ENCODE peak calls at places on chromosomes 1 and 21, in nine cellular contexts. I, L, H, U, P, R, A, B and C are unnamed samples. For H3K4me1, the result is how much of the 10 kb centered on the place peaks cover.

GRCh38 chr21:19286901-19287300 is 883.3 kb upstream of the TMPRSS15 start:
- DNase-seq in I (no peak), L (no peak), H (no peak), U (no peak), P (no peak), R (no peak), A (no peak), B (no peak), C (no peak)

GRCh38 chr1:38228718-38229117 is 182.1 kb upstream of the POU3F1 start:
- DNase-seq in I (no peak), L (no peak), H (no peak), U (no peak), P (no peak), R (no peak), A (no peak), B (no peak), C (no peak)

GRCh38 chr1:100178092-100178491 is at the start of gene LRRC39:
- DNase-seq in I (no peak), L (no peak), H (no peak), U (no peak), P (no peak), R (no peak), A (no peak), B (no peak), C (no peak)

GRCh38 chr1:174871886-174872285 is 127.9 kb upstream of the CACYBP start:
- DNase-seq in I (no peak), L (no peak), H (no peak), U (no peak), P (no peak), R (no peak), A (no peak), B (no peak), C (no peak)

GRCh38 chr21:33029512-33029921 is 3.8 kb downstream of the OLIG2 start:
- DNase-seq in I (peak), L (no peak), H (peak), U (no peak), P (no peak), R (no peak), A (no peak), B (no peak), C (no peak)

GRCh38 chr1:100921110-100921706 is 25.3 kb downstream of the SLC30A7 start:
- DNase-seq in I (no peak), L (peak), H (no peak), U (no peak), P (no peak), R (no peak), A (peak), B (no peak), C (no peak)

GRCh38 chr1:2451744-2452582 is 24.1 kb upstream of the PLCH2 start:
- DNase-seq in I (no peak), L (no peak), H (no peak), U (no peak), P (no peak), R (no peak), A (peak), B (peak), C (no peak)

GRCh38 chr1:223748773-223749733 is 36.7 kb downstream of the CAPN2 start:
- DNase-seq in I (peak), L (peak), H (peak), U (peak), P (peak), R (peak), A (peak), B (no peak), C (peak)

GRCh38 chr1:62144238-62144831 is 50.3 kb upstream of the L1TD1 start:
- DNase-seq in I (peak), L (peak), H (no peak), U (no peak), P (no peak), R (no peak), A (peak), B (no peak), C (peak)

GRCh38 chr1:181324797-181325616 is 158.3 kb upstream of the CACNA1E start:
- DNase-seq in I (no peak), L (no peak), H (no peak), U (no peak), P (no peak), R (no peak), A (peak), B (no peak), C (no peak)

GRCh38 chr1:172602706-172603105 is 56.2 kb upstream of the FASLG start:
- DNase-seq in I (no peak), L (no peak), H (no peak), U (no peak), P (no peak), R (no peak), A (no peak), B (no peak), C (no peak)

GRCh38 chr1:10325521-10325920 is 73.3 kb upstream of the PGD start:
- DNase-seq in I (no peak), L (no peak), H (no peak), U (no peak), P (no peak), R (no peak), A (no peak), B (no peak), C (no peak)

GRCh38 chr1:156858959-156859522 is at the start of gene INSRR:
- DNase-seq in I (peak), L (peak), H (no peak), U (no peak), P (no peak), R (no peak), A (no peak), B (no peak), C (no peak)

GRCh38 chr1:69524010-69524409 is 43.7 kb upstream of the LRRC7 start:
- DNase-seq in I (no peak), L (no peak), H (no peak), U (no peak), P (no peak), R (no peak), A (no peak), B (no peak), C (no peak)

GRCh38 chr21:18801468-18801867 is 397.9 kb upstream of the TMPRSS15 start:
- DNase-seq in I (no peak), L (peak), H (no peak), U (no peak), P (no peak), R (no peak), A (peak), B (no peak), C (no peak)

GRCh38 chr1:180842052-180842451 is 70.6 kb upstream of the KIAA1614 start:
- DNase-seq in I (no peak), L (peak), H (no peak), U (no peak), P (no peak), R (no peak), A (no peak), B (no peak), C (no peak)

GRCh38 chr1:212132040-212132439 is 96.5 kb downstream of the DTL start:
- DNase-seq in I (no peak), L (no peak), H (no peak), U (no peak), P (no peak), R (no peak), A (no peak), B (no peak), C (no peak)

GRCh38 chr1:182404764-182405163 is 4.3 kb upstream of the TEDDM1 start:
- DNase-seq in I (no peak), L (peak), H (no peak), U (no peak), P (no peak), R (no peak), A (no peak), B (no peak), C (no peak)

GRCh38 chr1:181175356-181175755 is 86.9 kb downstream of the IER5 start:
- DNase-seq in I (peak), L (no peak), H (no peak), U (no peak), P (no peak), R (no peak), A (no peak), B (no peak), C (no peak)

GRCh38 chr1:69737527-69738176 is 169.9 kb downstream of the LRRC7 start:
- DNase-seq in I (peak), L (peak), H (no peak), U (no peak), P (no peak), R (no peak), A (peak), B (no peak), C (peak)

GRCh38 chr1:182629674-182630073 is 25.5 kb upstream of the RGS16 start:
- DNase-seq in I (no peak), L (no peak), H (no peak), U (no peak), P (no peak), R (no peak), A (no peak), B (no peak), C (no peak)

GRCh38 chr1:23371987-23372386 is 2.4 kb upstream of the ZNF436 start:
- DNase-seq in I (no peak), L (no peak), H (no peak), U (no peak), P (no peak), R (no peak), A (no peak), B (no peak), C (no peak)

GRCh38 chr1:168893359-168893791 is 164.4 kb upstream of the DPT start:
- DNase-seq in I (no peak), L (no peak), H (peak), U (no peak), P (peak), R (no peak), A (no peak), B (no peak), C (no peak)

GRCh38 chr1:222634180-222635013 is 16.5 kb downstream of the MIA3 start:
- DNase-seq in I (peak), L (peak), H (peak), U (peak), P (peak), R (no peak), A (peak), B (no peak), C (no peak)

GRCh38 chr1:88763649-88764406 is 79.8 kb downstream of the PKN2 start:
- DNase-seq in I (no peak), L (no peak), H (no peak), U (no peak), P (no peak), R (no peak), A (no peak), B (no peak), C (no peak)

GRCh38 chr1:40897499-40897898 is 35.3 kb upstream of the CITED4 start:
- DNase-seq in I (no peak), L (no peak), H (no peak), U (no peak), P (no peak), R (no peak), A (peak), B (no peak), C (no peak)

GRCh38 chr21:41783476-41784150 is 16.8 kb upstream of the RIPK4 start:
- DNase-seq in I (no peak), L (no peak), H (no peak), U (no peak), P (no peak), R (no peak), A (peak), B (peak), C (no peak)

GRCh38 chr21:36478941-36479340 is 981 bp downstream of the CLDN14 start:
- DNase-seq in I (peak), L (no peak), H (no peak), U (no peak), P (no peak), R (no peak), A (peak), B (no peak), C (no peak)

GRCh38 chr1:185693654-185694053 is 40.5 kb upstream of the HMCN1 start:
- DNase-seq in I (no peak), L (no peak), H (no peak), U (no peak), P (no peak), R (no peak), A (no peak), B (no peak), C (no peak)

GRCh38 chr1:77514871-77515776 is 167.3 kb downstream of the ZZZ3 start:
- DNase-seq in I (peak), L (no peak), H (no peak), U (no peak), P (no peak), R (no peak), A (peak), B (no peak), C (no peak)

GRCh38 chr1:159752135-159752580 is 28.6 kb upstream of the DUSP23 start:
- DNase-seq in I (no peak), L (no peak), H (peak), U (no peak), P (peak), R (peak), A (peak), B (peak), C (peak)

GRCh38 chr1:24969616-24970398 is 39.7 kb upstream of the RUNX3 start:
- DNase-seq in I (peak), L (no peak), H (no peak), U (no peak), P (no peak), R (no peak), A (no peak), B (peak), C (no peak)
- TF ChIP-seq CTCF in I (no peak), L (no peak), H (no peak), U (no peak), P (no peak), R (no peak), A (no peak), B (no peak), C (no peak)

DNA sequence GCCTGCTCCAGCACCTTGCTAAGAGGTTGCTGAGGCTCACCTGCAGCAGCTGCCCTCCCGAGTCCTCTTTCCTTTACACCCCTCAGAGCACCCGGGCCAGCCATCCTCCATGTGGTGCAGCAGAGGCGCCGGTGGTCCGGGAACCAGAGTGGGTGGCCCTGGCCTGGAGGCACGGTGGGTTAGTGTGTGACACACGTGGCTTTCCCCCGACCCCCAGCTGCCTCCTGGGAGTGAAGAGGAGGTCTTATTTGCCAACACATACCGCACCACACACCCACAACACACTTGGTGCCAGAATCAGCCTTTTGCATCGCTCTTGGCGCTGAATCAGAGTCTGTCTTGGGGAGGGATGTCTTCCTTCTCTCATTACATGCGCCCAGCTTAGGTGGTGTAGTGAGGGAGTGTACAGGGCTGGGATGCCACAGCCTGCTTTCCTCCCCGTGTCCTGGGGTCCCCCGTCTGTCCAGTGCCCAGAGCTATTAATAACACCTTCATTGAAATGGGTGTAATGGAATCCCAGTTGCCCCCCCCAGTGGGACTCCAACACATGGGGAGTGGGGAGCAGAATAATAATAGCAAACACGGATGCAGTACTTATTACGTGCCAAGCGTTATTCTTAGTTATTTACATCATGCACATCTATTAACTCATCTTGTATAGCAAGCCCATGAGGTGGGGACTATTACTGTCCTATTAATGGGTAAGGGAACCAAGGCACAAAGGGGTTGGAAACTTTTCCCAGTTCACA is 38.2 kb downstream of the MAPKAPK2 start:
- DNase-seq in I (no peak), L (no peak), H (peak), U (no peak), P (no peak), R (peak), A (no peak), B (no peak), C (no peak)
- H3K4me1 ChIP-seq in I (under half), L (under half), H (under half), U (under half), P (under half), R (under half), A (half or more), B (under half), C (half or more)

GRCh38 chr1:54052934-54053744 is at the start of the genes TCEANC2 and TMEM59:
- DNase-seq in I (peak), L (peak), H (peak), U (peak), P (peak), R (peak), A (peak), B (peak), C (peak)
- TF ChIP-seq CTCF in I (no peak), L (no peak), H (peak), U (no peak), P (peak), R (no peak), A (no peak), B (no peak), C (no peak)

GRCh38 chr1:170696591-170697337 is 32.8 kb downstream of the PRRX1 start:
- DNase-seq in I (no peak), L (no peak), H (no peak), U (no peak), P (no peak), R (no peak), A (no peak), B (no peak), C (no peak)
- H3K4me1 ChIP-seq in I (under half), L (half or more), H (under half), U (under half), P (under half), R (under half), A (under half), B (under half), C (under half)

DNA sequence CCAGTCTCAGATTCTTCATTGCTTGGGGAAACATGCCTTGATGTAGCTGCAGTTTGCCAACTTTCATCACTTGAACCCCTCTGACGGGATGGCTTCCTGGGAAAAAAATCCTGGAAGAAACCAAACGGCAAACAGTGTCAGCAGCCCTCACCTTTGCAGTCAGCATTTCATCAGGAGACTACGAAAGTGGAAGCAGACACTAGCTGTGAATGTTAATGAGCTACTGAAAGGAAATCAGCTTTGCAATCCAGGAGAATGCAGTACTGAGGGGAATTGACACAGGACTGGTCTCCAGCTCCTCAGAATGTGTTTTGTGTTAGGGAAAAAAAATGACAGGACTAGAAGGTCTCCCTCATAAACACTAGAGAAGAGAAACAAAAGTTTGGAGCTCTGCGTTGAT is 609.3 kb downstream of the KIF26B start:
- DNase-seq in I (no peak), L (no peak), H (no peak), U (no peak), P (no peak), R (no peak), A (no peak), B (no peak), C (no peak)
- TF ChIP-seq CTCF in I (no peak), L (no peak), H (no peak), U (no peak), P (no peak), R (no peak), A (no peak), B (no peak), C (no peak)

DNA sequence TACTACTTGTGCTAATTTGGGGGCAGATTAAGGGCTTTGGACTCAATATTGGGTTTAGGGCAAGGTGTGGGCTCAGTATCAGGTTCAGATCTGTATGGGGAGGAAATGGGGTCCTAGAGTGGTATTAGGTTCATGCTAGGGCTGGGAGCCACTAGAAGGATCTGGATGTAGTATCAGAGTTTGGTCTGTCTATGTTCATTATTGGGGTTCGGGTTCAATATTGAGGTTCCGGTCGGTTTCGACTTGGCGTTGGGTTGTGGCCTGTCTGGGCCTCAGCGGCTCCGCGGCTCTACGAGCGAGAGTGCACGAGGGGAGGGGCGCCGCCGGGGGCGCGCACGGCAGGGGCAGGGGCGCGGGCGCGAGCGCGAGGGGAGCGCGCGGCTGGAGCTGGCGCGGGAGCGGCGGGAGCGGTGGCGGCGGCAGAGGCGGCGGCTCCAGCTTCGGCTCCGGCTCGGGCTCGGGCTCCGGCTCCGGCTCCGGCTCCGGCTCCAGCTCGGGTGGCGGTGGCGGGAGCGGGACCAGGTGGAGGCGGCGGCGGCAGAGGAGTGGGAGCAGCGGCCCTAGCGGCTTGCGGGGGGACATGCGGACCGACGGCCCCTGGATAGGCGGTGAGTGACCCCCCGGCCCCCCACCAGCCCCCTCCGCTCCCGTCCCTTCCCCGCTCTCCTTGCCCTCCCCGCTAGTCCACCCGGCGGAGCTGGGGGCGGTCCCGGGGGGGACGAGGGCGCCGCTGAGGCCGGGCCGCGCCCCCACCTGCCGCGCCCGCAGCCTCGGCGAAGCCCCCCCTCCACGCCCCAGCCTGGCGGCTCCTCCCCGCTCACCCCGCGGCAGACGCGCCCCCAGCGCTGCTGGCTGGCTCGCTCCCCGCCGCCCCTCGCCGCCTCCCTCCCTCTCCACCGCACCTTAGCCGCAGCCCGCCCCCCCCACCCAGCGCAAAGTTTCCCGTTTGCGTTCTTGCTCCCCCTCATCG is at the start of gene PTPRF:
- DNase-seq in I (peak), L (peak), H (peak), U (no peak), P (peak), R (peak), A (peak), B (no peak), C (no peak)
- H3K4me1 ChIP-seq in I (under half), L (under half), H (under half), U (under half), P (under half), R (under half), A (under half), B (under half), C (under half)

GRCh38 chr1:227854189-227854588 is 38.7 kb downstream of the PRSS38 start:
- DNase-seq in I (no peak), L (no peak), H (no peak), U (no peak), P (no peak), R (no peak), A (no peak), B (no peak), C (no peak)
- TF ChIP-seq CTCF in I (no peak), L (no peak), H (no peak), U (no peak), P (no peak), R (no peak), A (no peak), B (no peak), C (no peak)

GRCh38 chr1:4652631-4653327 is 1.6 kb upstream of the AJAP1 start:
- DNase-seq in I (peak), L (peak), H (no peak), U (peak), P (no peak), R (peak), A (peak), B (no peak), C (peak)
- H3K4me1 ChIP-seq in I (under half), L (under half), H (under half), U (under half), P (under half), R (under half), A (under half), B (under half), C (under half)

GRCh38 chr1:202750761-202751160 is 40.5 kb upstream of the SYT2 start:
- DNase-seq in I (no peak), L (no peak), H (no peak), U (no peak), P (no peak), R (no peak), A (no peak), B (no peak), C (no peak)
- TF ChIP-seq CTCF in I (no peak), L (peak), H (no peak), U (peak), P (no peak), R (peak), A (peak), B (peak), C (no peak)

GRCh38 chr21:35023396-35024070 is 25.6 kb downstream of the RUNX1 start:
- DNase-seq in I (no peak), L (no peak), H (no peak), U (no peak), P (no peak), R (no peak), A (no peak), B (no peak), C (no peak)
- H3K4me1 ChIP-seq in I (under half), L (under half), H (under half), U (half or more), P (under half), R (under half), A (under half), B (under half), C (under half)